ENCODE peak calls at places on chromosomes 16 and 17, in four cellular contexts. M is WTC11, Y is HepG2, C is K562. W is an unnamed sample.

GRCh38 chr17:36750316-36750885 is 149.0 kb downstream of the MRM1 start:
- DNase-seq in C (no peak), Y (no peak), M (no peak), W (no peak)

GRCh38 chr16:8714143-8714542 is 39.7 kb downstream of the ABAT start:
- DNase-seq in C (no peak), Y (no peak), M (no peak), W (no peak)

GRCh38 chr16:3487521-3488410 is 7.5 kb downstream of the C16orf90 start:
- DNase-seq in C (no peak), M (no peak), Y (peak; percentile 32), W (no peak)

GRCh38 chr16:13970708-13971422 is 50.9 kb downstream of the ERCC4 start:
- DNase-seq in M (no peak), C (no peak), Y (no peak), W (no peak)

GRCh38 chr16:4147236-4147635 is 31.0 kb upstream of the ADCY9 start:
- DNase-seq in Y (no peak), M (no peak), C (no peak), W (no peak)

GRCh38 chr17:51820252-51820651 is 338.3 kb downstream of the CA10 start:
- DNase-seq in Y (no peak), M (no peak), C (no peak), W (no peak)

GRCh38 chr16:87062569-87063442 is 254.4 kb downstream of the C16orf95 start:
- DNase-seq in Y (peak; percentile 49), C (peak; percentile 81), M (peak; percentile 82), W (no peak)

GRCh38 chr16:16016388-16016964 is 67.1 kb downstream of the ABCC1 start:
- DNase-seq in M (no peak), C (no peak), Y (no peak), W (no peak)

GRCh38 chr17:75124819-75125162 is 6.8 kb downstream of the NT5C start:
- DNase-seq in Y (no peak), C (no peak), M (no peak), W (no peak)

GRCh38 chr17:82794781-82795505 is 43.1 kb downstream of the TBCD start:
- DNase-seq in M (no peak), C (no peak), Y (no peak), W (no peak)

GRCh38 chr17:4772235-4772613 is 538 bp downstream of the TM4SF5 start:
- DNase-seq in M (no peak), Y (no peak), C (no peak), W (no peak)

GRCh38 chr17:39114744-39115534 is 36.5 kb downstream of the PLXDC1 start:
- DNase-seq in C (peak; percentile 32), Y (no peak), M (no peak), W (no peak)

GRCh38 chr17:37301288-37301687 is 74.5 kb upstream of the C17orf78 start:
- DNase-seq in M (no peak), Y (no peak), C (peak; percentile 54), W (no peak)

GRCh38 chr17:55348749-55349354 is 72.8 kb downstream of the MMD start:
- DNase-seq in Y (peak; percentile 69), C (peak; percentile 78), M (peak; percentile 31), W (no peak)

GRCh38 chr17:44863254-44863918 is 15.7 kb downstream of the HIGD1B start:
- DNase-seq in M (no peak), C (no peak), Y (peak; percentile 15), W (no peak)

GRCh38 chr16:82748026-82748425 is 121.3 kb downstream of the CDH13 start:
- DNase-seq in C (no peak), Y (no peak), M (no peak), W (no peak)

GRCh38 chr17:18981642-18982424 is 22.7 kb downstream of the FAM83G start:
- DNase-seq in M (no peak), Y (peak; percentile 87), C (peak; percentile 75), W (no peak)

GRCh38 chr16:80751167-80751566 is 53.2 kb downstream of the CDYL2 start:
- DNase-seq in M (no peak), C (no peak), Y (no peak), W (no peak)

GRCh38 chr16:10339777-10340752 is 45.8 kb upstream of the ATF7IP2 start:
- DNase-seq in C (peak; percentile 47), M (no peak), Y (no peak), W (no peak)

GRCh38 chr17:11296994-11297393 is 56.0 kb downstream of the SHISA6 start:
- DNase-seq in C (no peak), Y (peak; percentile 10), M (no peak), W (no peak)

GRCh38 chr16:578870-579405 is 9.2 kb downstream of the PIGQ start:
- DNase-seq in M (peak; percentile 88), C (peak; percentile 94), Y (peak; percentile 60), W (no peak)

GRCh38 chr16:88527186-88527936 is 42.8 kb upstream of the ZC3H18 start:
- DNase-seq in M (peak; percentile 86), C (peak; percentile 89), Y (peak; percentile 51), W (no peak)

GRCh38 chr17:38601539-38602351 is 4.0 kb downstream of the SRCIN1 start:
- DNase-seq in C (peak; percentile 58), Y (peak; percentile 58), M (peak; percentile 57), W (no peak)

GRCh38 chr16:21166561-21166961 is 8.1 kb downstream of the LDAF1 start:
- DNase-seq in Y (no peak), C (no peak), M (no peak), W (no peak)

GRCh38 chr17:30095507-30096244 is 20.9 kb upstream of the NSRP1 start:
- DNase-seq in C (peak; percentile 67), Y (peak; percentile 64), M (no peak), W (peak; percentile 36)

GRCh38 chr17:8799001-8799850 is at the start of gene MFSD6L:
- DNase-seq in C (no peak), Y (no peak), M (peak; percentile 88), W (no peak)

GRCh38 chr17:72538921-72539352 is 418.1 kb downstream of the SOX9 start:
- DNase-seq in M (peak; percentile 52), Y (no peak), C (no peak), W (no peak)

DNA sequence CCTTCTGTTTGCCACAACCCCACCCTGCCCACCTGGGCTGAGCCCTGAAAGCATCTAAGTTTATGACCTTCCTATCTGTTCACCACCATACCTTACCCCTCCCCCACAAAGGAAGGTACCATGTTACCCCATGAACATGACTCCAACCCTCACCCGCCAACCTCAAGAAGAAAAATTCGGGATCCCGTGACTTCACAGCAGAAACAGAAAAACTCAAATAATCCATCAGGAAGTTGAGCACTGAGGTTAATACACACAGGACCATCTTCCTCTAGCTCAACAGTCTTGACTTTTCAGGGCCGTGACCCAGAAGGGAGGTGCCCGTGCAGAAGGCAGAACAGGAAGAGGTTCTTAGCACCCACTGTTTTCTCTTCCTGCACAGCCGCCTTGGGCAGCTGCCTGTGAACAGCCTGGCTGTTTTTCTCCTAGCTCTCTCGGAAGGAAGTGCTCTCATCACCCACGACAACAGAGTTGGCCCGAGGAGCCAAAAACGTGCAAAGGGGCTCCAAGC is 101.3 kb downstream of the XYLT1 start:
- DNase-seq in C (no peak), M (no peak), Y (no peak), W (peak; percentile 53)
- TF ChIP-seq CBFB in C (no peak), M (no peak), Y (no peak), W (no peak)

GRCh38 chr16:53892155-53892554 is 188.2 kb downstream of the FTO start:
- DNase-seq in Y (peak; percentile 61), C (peak; percentile 66), M (peak; percentile 54), W (no peak)

GRCh38 chr16:53898993-53899392 is 195.0 kb downstream of the FTO start:
- DNase-seq in Y (peak; percentile 43), M (no peak), C (no peak), W (no peak)

GRCh38 chr16:53896711-53897110 is 192.8 kb downstream of the FTO start:
- DNase-seq in C (no peak), M (no peak), Y (no peak), W (no peak)

GRCh38 chr16:53891409-53892139 is 187.6 kb downstream of the FTO start:
- DNase-seq in C (no peak), M (no peak), Y (no peak), W (no peak)

DNA sequence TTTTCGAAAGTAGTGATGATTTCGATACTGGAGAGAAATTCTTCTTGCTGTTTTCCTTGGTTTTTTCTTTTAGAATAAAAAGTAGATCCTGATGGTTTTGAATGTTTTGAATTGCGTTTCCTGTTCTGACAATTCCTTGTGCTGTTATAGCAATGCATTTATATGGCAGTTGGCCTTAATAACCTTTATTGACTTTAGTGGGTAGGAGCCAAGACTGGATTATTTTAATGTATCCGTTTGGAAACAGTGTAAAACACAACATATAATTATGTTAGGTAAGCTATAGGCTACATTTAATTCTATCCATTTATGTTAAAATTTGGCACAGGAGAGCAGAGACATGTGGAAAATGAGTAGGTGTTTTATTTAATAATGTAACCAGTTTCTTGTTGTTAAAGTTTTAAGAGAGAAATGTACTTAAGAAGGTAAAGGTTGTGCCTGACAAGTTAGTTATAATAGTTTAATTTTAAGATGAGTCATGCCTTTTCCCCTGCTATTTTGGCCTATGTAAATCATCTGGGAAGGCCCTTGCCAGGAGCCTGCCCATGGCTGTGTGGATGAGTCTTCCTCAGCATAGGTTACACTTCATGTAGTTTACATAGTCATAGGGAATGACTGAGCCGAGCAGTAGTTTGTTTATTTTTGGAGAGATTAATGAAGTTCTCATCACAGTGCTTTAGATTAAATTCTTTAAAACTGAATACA is 189.9 kb downstream of the FTO start:
- DNase-seq in M (no peak), Y (no peak), C (no peak), W (no peak)
- TF ChIP-seq CBFB in M (no peak), Y (no peak), C (no peak), W (no peak)

GRCh38 chr17:6830383-6830986 is 1.0 kb downstream of the TEKT1 start:
- DNase-seq in M (no peak), Y (no peak), C (no peak), W (no peak)

GRCh38 chr17:6831662-6832263 is at the start of gene TEKT1:
- DNase-seq in C (no peak), M (peak; percentile 96), Y (peak; percentile 77), W (no peak)
- TF ChIP-seq CBFB in C (no peak), M (no peak), Y (no peak), W (no peak)

GRCh38 chr17:64356304-64356686 is 34.4 kb downstream of the PECAM1 start:
- DNase-seq in Y (no peak), C (no peak), M (no peak), W (no peak)

GRCh38 chr17:64358261-64358788 is 32.3 kb downstream of the PECAM1 start:
- DNase-seq in C (no peak), Y (no peak), M (no peak), W (no peak)

GRCh38 chr17:64354824-64355535 is 35.7 kb downstream of the PECAM1 start:
- DNase-seq in Y (no peak), M (no peak), C (no peak), W (no peak)

GRCh38 chr17:64355536-64356303 is 34.9 kb downstream of the PECAM1 start:
- DNase-seq in C (no peak), M (no peak), Y (no peak), W (no peak)

DNA sequence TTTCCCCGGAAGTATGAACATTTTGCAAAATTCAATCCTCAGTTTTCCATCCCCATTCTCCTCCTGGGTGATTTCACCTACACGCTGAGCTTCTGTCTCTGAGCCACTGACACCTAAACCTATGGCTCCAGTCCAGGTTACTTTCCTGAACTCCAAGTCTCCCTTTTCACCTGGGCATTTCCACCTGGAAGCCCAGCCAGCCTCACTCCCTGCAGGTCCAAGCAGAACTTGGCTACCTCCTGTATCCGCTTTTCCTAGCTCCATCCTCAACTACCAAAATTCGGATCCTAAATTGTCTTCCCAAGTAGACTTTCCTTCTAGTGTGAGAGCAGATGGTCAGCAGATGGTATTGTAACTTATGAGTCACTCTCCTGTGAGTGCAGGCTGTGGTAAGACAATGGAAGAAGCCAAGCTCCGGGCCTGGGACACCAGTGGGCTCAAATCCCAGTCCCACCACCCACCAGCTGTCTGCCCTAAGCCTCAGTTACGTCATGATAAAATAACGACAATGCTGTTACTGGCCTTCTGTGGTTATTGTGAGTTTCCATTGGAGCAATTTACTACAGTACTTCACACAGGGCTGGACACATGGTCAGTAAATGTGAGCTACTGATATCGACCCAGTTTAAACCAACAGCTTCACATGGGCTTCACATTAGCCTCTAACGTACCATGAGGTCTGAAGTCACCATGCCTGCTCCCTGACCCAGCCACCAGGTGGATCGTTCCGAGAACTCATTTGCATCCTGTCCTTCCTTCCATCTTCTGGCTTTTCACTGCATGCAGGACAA is 33.3 kb downstream of the PECAM1 start:
- DNase-seq in M (no peak), C (peak; percentile 19), Y (no peak), W (no peak)
- TF ChIP-seq CBFB in M (no peak), C (no peak), Y (no peak), W (no peak)

W was measured in GM12878.